ENCODE peak calls at places on chromosomes 16 and 17, in six cellular contexts. T is activated naive CD4-positive, alpha-beta T cell treated with anti-CD3 and anti-CD28 coated beads, Interleukin-2, amount 50 U/mL, for 16 hours; F is Kasumi-1; X is ascending aorta; Z is A549; R is left lung. J is an unnamed sample.
A peak's percentile ranks its signal among the peaks of the same experiment; 100 is the strongest.

GRCh38 chr16:82761236-82761635 is 134.5 kb downstream of the CDH13 start:
- DNase-seq in T (no peak), F (no peak), X (peak; percentile 63), Z (no peak), R (no peak), J (no peak)

GRCh38 chr17:2449486-2449885 is 48.6 kb upstream of the MNT start:
- DNase-seq in T (no peak), F (no peak), X (no peak), Z (no peak), R (no peak), J (no peak)

GRCh38 chr17:40344321-40345160 is 20.0 kb downstream of the GJD3 start:
- DNase-seq in T (no peak), F (no peak), X (no peak), Z (no peak), R (no peak), J (no peak)

GRCh38 chr17:76872221-76872873 is 4.1 kb downstream of the MGAT5B start:
- DNase-seq in T (no peak), F (peak; percentile 33), X (no peak), Z (peak; percentile 92), R (no peak), J (no peak)

GRCh38 chr16:54591816-54592246 is 305.2 kb upstream of the IRX3 start:
- DNase-seq in T (no peak), F (no peak), X (no peak), Z (no peak), R (no peak), J (no peak)

GRCh38 chr17:18219016-18219415 is 6.4 kb upstream of the LLGL1 start:
- DNase-seq in T (no peak), F (no peak), X (no peak), Z (no peak), R (no peak), J (no peak)

GRCh38 chr17:74833501-74834361 is 26.0 kb downstream of the GRIN2C start:
- DNase-seq in T (no peak), F (peak; percentile 45), X (no peak), Z (no peak), R (peak; percentile 73), J (no peak)

GRCh38 chr17:31379796-31380195 is 11.7 kb upstream of the RAB11FIP4 start:
- DNase-seq in T (no peak), F (no peak), X (no peak), Z (no peak), R (no peak), J (no peak)

GRCh38 chr17:1343554-1343953 is 56.5 kb downstream of the YWHAE start:
- DNase-seq in T (no peak), F (no peak), X (no peak), Z (no peak), R (no peak), J (no peak)

GRCh38 chr17:44363613-44364159 is at the start of gene FAM171A2:
- DNase-seq in T (peak; percentile 75), F (peak; percentile 35), X (no peak), Z (peak; percentile 74), R (peak; percentile 95), J (no peak)

GRCh38 chr16:75477680-75478473 is 13.4 kb upstream of the TMEM170A start:
- DNase-seq in T (no peak), F (peak; percentile 48), X (no peak), Z (no peak), R (peak; percentile 51), J (no peak)

GRCh38 chr16:28984091-28984490 is 761 bp upstream of the LAT start:
- DNase-seq in T (no peak), F (no peak), X (no peak), Z (no peak), R (no peak), J (no peak)

GRCh38 chr16:67822511-67822910 is 15.8 kb downstream of the TSNAXIP1 start:
- DNase-seq in T (no peak), F (no peak), X (no peak), Z (no peak), R (no peak), J (no peak)